ENCODE peak calls at places on chromosomes 5 and 9, in four cellular contexts. S, K, Z and T are unnamed samples.

GRCh38 chr9:135693265-135693664 is 6.0 kb downstream of the SOHLH1 start:
- DNase-seq in S (no peak), K (no peak), Z (no peak), T (no peak)

GRCh38 chr9:101375546-101375945 is 9.3 kb downstream of the BAAT start:
- DNase-seq in S (no peak), K (no peak), Z (no peak), T (no peak)

GRCh38 chr9:36396985-36397384 is 3.1 kb downstream of the RNF38 start:
- DNase-seq in S (no peak), K (no peak), Z (no peak), T (no peak)

GRCh38 chr5:115456539-115456938 is 88.0 kb downstream of the FEM1C start:
- DNase-seq in S (no peak), K (no peak), Z (no peak), T (no peak)

GRCh38 chr9:137053944-137054931 is at the start of gene ENTPD2:
- DNase-seq in S (peak; percentile 35), K (peak; percentile 95), Z (no peak), T (no peak)

GRCh38 chr5:97231025-97231636 is 48.1 kb upstream of the RIOK2 start:
- DNase-seq in S (peak; percentile 70), K (peak; percentile 22), Z (peak; percentile 25), T (peak; percentile 54)

GRCh38 chr9:131385296-131385695 is 8.6 kb upstream of the PRRC2B start:
- DNase-seq in S (no peak), K (no peak), Z (no peak), T (no peak)

GRCh38 chr5:178284095-178284675 is 51.6 kb upstream of the PHYKPL start:
- DNase-seq in S (no peak), K (peak; percentile 54), Z (peak; percentile 15), T (peak; percentile 26)

GRCh38 chr5:51486158-51486557 is 102.9 kb downstream of the ISL1 start:
- DNase-seq in S (no peak), K (no peak), Z (no peak), T (no peak)

GRCh38 chr5:90402521-90403255 is 6.9 kb downstream of the CETN3 start:
- DNase-seq in S (no peak), K (no peak), Z (no peak), T (no peak)
- TF ChIP-seq ZNF274 in S (no peak), K (no peak), Z (no peak), T (no peak)

DNA sequence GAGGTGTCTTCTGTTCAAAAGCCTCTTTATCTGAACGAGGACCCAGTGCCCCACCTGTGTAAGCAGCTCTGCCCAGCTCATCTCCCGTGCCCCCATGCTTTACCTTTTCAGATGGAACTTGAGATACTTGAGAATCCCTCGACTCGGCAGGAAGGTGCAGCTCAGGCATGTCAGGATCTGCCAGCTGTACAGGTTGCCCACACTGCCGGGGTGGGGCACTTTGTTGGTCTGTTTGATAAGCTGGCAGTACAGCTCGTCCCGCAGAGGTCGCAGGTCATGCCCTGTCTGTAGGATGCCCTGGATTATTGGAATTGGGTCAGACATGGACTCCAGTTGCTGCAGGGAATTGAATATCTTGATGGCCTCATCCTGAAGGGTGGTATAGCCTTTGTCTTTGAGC is 58.0 kb upstream of the RETREG1 start:
- DNase-seq in S (no peak), K (no peak), Z (no peak), T (no peak)
- TF ChIP-seq ZNF274 in S (no peak), K (no peak), Z (no peak), T (no peak)

GRCh38 chr5:145825751-145826180 is 9.4 kb downstream of the PRELID2 start:
- DNase-seq in S (peak; percentile 61), K (peak; percentile 37), Z (peak; percentile 16), T (peak; percentile 39)
- TF ChIP-seq ZNF274 in S (no peak), K (no peak), Z (no peak), T (no peak)

GRCh38 chr5:93296338-93296737 is 284.7 kb downstream of the NR2F1-AS1 start:
- DNase-seq in S (no peak), K (no peak), Z (no peak), T (no peak)
- TF ChIP-seq ZNF274 in S (no peak), K (no peak), Z (no peak), T (no peak)

GRCh38 chr9:14439555-14439954 is 125.6 kb upstream of the NFIB start:
- DNase-seq in S (no peak), K (no peak), Z (no peak), T (no peak)

GRCh38 chr9:14438232-14438966 is 124.5 kb upstream of the NFIB start:
- DNase-seq in S (no peak), K (no peak), Z (no peak), T (no peak)

GRCh38 chr9:14445946-14446345 is 132.0 kb upstream of the NFIB start:
- DNase-seq in S (no peak), K (no peak), Z (no peak), T (no peak)

GRCh38 chr9:14440062-14440461 is 126.1 kb upstream of the NFIB start:
- DNase-seq in S (no peak), K (no peak), Z (no peak), T (no peak)

GRCh38 chr9:14441976-14442651 is 128.2 kb upstream of the NFIB start:
- DNase-seq in S (peak; percentile 69), K (peak; percentile 43), Z (peak; percentile 44), T (peak; percentile 72)
- TF ChIP-seq ZNF274 in S (no peak), K (no peak), Z (no peak), T (no peak)

GRCh38 chr5:35048910-35049309 is 1.2 kb upstream of the AGXT2 start:
- DNase-seq in S (no peak), K (no peak), Z (no peak), T (no peak)

GRCh38 chr5:35050541-35051126 is 2.9 kb upstream of the AGXT2 start:
- DNase-seq in S (peak; percentile 34), K (no peak), Z (no peak), T (no peak)

GRCh38 chr5:35046754-35047153 is 995 bp downstream of the AGXT2 start:
- DNase-seq in S (no peak), K (no peak), Z (no peak), T (no peak)

DNA sequence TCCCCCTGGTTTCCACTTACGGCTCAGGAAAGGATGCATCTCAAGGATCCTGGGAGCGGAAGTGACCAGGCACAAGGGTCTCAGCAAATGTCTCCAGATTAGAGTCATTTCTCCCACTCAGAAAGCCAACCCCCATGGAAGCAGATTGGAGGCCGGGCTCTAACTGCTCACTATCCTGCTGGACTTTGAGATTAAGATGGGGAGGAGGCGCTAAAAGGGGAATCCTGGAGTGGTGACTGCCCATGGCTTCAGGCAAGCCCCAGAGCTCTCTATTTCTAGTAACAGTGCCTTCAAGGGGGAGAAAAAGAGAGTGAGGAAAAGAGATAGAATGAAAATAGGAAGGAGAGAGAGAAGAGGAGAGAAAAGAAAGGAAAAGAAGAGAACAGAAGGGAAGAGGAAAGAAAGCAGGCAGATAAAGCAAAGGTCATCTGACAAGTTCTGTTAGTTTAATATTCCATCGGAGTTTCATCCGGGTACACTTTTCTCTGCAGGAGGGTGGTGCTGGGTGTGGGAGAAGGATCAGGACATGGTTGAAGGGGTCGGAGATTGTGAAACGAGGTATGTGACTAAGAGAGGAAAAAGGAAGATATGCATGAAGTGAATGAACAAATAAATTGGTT is at the start of gene AGXT2:
- DNase-seq in S (no peak), K (no peak), Z (no peak), T (no peak)
- TF ChIP-seq ZNF274 in S (no peak), K (no peak), Z (no peak), T (no peak)